ENCODE peak calls at places on chromosome 15, in five cellular contexts. D, M, N, Y and T are unnamed samples.

GRCh38 chr15:42491540-42492225 is 742 bp upstream of the ZNF106 start:
- DNase-seq in D (no peak), M (no peak), N (no peak), Y (peak; percentile 54), T (no peak)

GRCh38 chr15:28923726-28924280 is 38.0 kb downstream of the APBA2 start:
- DNase-seq in D (no peak), M (no peak), N (no peak), Y (no peak), T (no peak)

GRCh38 chr15:99618941-99619411 is 53.2 kb downstream of the MEF2A start:
- DNase-seq in D (no peak), M (no peak), N (no peak), Y (peak; percentile 39), T (no peak)

GRCh38 chr15:97482521-97482920 is 478.0 kb upstream of the ARRDC4 start:
- DNase-seq in D (no peak), M (no peak), N (peak; percentile 26), Y (no peak), T (no peak)

GRCh38 chr15:83887404-83887803 is 233.5 kb downstream of the ADAMTSL3 start:
- DNase-seq in D (no peak), M (no peak), N (no peak), Y (no peak), T (no peak)

GRCh38 chr15:77027697-77028450 is 32.9 kb downstream of the PSTPIP1 start:
- DNase-seq in D (no peak), M (no peak), N (peak; percentile 30), Y (peak; percentile 35), T (no peak)

GRCh38 chr15:66294932-66295235 is 1.5 kb downstream of the DIS3L start:
- DNase-seq in D (no peak), M (no peak), N (no peak), Y (peak; percentile 39), T (no peak)

GRCh38 chr15:33182278-33182905 is 12.1 kb downstream of the FMN1 start:
- DNase-seq in D (no peak), M (no peak), N (no peak), Y (no peak), T (no peak)

GRCh38 chr15:80026754-80027153 is 32.7 kb upstream of the ZFAND6 start:
- DNase-seq in D (no peak), M (no peak), N (no peak), Y (no peak), T (no peak)

GRCh38 chr15:58399737-58400136 is 32.1 kb upstream of the LIPC start:
- DNase-seq in D (no peak), M (no peak), N (no peak), Y (no peak), T (no peak)

DNA sequence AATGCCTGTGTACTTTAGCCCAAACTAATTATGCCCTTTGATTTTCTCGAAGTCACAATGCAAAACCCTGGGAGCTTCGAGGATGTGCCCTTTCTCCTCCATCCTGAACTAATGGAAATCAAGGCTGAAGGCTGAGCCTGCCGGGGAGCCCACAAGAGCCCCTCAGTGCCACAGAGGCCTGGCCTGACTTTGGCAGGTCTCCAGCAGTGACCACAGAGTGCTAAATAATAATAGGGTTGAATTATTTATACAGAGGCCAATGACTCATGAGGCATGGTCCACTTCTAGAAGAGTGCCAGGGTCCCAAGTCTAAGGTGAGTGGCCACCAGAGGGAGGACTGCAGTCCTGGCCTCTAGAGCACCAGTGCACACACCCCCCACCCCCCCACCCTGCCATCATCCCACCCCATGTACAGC is 19.1 kb upstream of the GLCE start:
- DNase-seq in D (no peak), M (no peak), N (no peak), Y (no peak), T (no peak)
- TF ChIP-seq CTCF in D (no peak), M (no peak), N (no peak), Y (no peak), T (no peak)

DNA sequence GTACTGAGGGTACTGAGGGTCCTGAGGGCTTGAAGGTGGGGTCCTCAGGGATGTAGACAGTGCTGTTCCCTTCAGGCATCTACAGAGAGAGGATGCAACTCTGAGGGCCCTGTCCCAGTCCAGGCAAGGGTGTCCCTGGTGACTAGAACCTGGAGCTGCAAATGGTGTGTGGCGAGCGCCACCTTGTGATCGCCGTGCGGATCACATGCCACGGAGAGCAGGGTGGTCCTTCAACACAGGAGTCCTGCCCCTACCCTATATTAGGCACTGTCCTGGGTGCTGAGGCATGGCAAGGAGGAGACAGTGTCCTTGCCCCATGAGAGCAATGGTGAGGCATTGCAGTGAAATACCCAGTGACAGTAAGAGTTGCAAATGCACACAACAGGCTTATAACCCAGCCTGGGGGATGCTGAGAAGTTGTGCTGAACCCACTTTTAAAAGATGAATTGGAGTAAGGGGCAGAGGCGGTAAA is 23.6 kb downstream of the RHCG start:
- DNase-seq in D (peak; percentile 28), M (no peak), N (peak; percentile 90), Y (peak; percentile 69), T (peak; percentile 17)
- TF ChIP-seq CTCF in D (peak; percentile 38), M (peak; percentile 28), N (peak; percentile 82), Y (peak; percentile 65), T (peak; percentile 88)

GRCh38 chr15:90873998-90874605 is 5.7 kb downstream of the FURIN start:
- DNase-seq in D (peak; percentile 76), M (no peak), N (no peak), Y (peak; percentile 41), T (no peak)
- TF ChIP-seq CTCF in D (no peak), M (no peak), N (no peak), Y (no peak), T (no peak)

GRCh38 chr15:25901841-25902610 is 38.9 kb upstream of the ATP10A start:
- DNase-seq in D (no peak), M (no peak), N (no peak), Y (no peak), T (no peak)
- TF ChIP-seq CTCF in D (no peak), M (no peak), N (no peak), Y (no peak), T (no peak)